ENCODE peak calls at places on chromosomes 3 and 15, in five cellular contexts. C, A, W, G and P are unnamed samples.
A peak's percentile ranks its signal among the peaks of the same experiment; 100 is the strongest.

GRCh38 chr3:129118745-129119144 is 2.9 kb downstream of the RAB43 start:
- DNase-seq in A (no peak), C (no peak), G (no peak), W (no peak), P (no peak)

GRCh38 chr3:71536376-71536965 is 47.1 kb downstream of the FOXP1 start:
- DNase-seq in A (no peak), C (no peak), W (no peak), G (no peak), P (no peak)

GRCh38 chr3:112813723-112814171 is 32.9 kb downstream of the CD200R1L start:
- DNase-seq in A (no peak), C (no peak), G (no peak), W (no peak), P (no peak)

GRCh38 chr15:51888593-51889195 is 59.2 kb downstream of the TMOD3 start:
- DNase-seq in W (no peak), G (no peak), C (no peak), A (no peak), P (no peak)

GRCh38 chr3:46090161-46090591 is 62.9 kb upstream of the XCR1 start:
- DNase-seq in W (no peak), A (no peak), G (no peak), C (no peak), P (no peak)

GRCh38 chr15:59290311-59291213 is 82.1 kb downstream of the MYO1E start:
- DNase-seq in W (no peak), A (no peak), C (no peak), G (no peak), P (no peak)

GRCh38 chr15:99429681-99430081 is 136.1 kb upstream of the MEF2A start:
- DNase-seq in C (peak; percentile 2), A (peak; percentile 6), W (no peak), G (no peak), P (no peak)

GRCh38 chr15:43531018-43531667 is 13.7 kb downstream of the MAP1A start:
- DNase-seq in W (no peak), G (no peak), A (no peak), C (no peak), P (no peak)

GRCh38 chr3:194300936-194301335 is 50.2 kb downstream of the CPN2 start:
- DNase-seq in C (no peak), A (no peak), W (no peak), G (no peak), P (no peak)

GRCh38 chr15:41773729-41774061 is 589 bp upstream of the MAPKBP1 start:
- DNase-seq in W (no peak), A (no peak), G (no peak), C (no peak), P (no peak)

GRCh38 chr3:167728176-167728575 is 6.5 kb downstream of the PDCD10 start:
- DNase-seq in G (no peak), A (no peak), W (no peak), C (no peak), P (peak; percentile 42)

GRCh38 chr3:57017481-57017880 is 43.0 kb upstream of the SPATA12 start:
- DNase-seq in G (peak; percentile 24), C (no peak), A (no peak), W (no peak), P (no peak)

GRCh38 chr15:24916305-24917009 is 38.3 kb upstream of the SNRPN start:
- DNase-seq in G (no peak), A (no peak), W (no peak), C (no peak), P (no peak)

GRCh38 chr3:8737823-8738222 is 4.2 kb downstream of the CAV3 start:
- DNase-seq in A (no peak), G (no peak), W (no peak), C (no peak), P (no peak)

GRCh38 chr3:127585163-127585812 is 5.2 kb downstream of the TPRA1 start:
- DNase-seq in C (no peak), W (no peak), A (no peak), G (no peak), P (no peak)

GRCh38 chr3:11005686-11006256 is 13.2 kb downstream of the SLC6A1 start:
- DNase-seq in G (no peak), A (no peak), W (no peak), C (no peak), P (no peak)

GRCh38 chr15:70512772-70513362 is 250.5 kb downstream of the UACA start:
- DNase-seq in W (no peak), G (peak; percentile 47), C (no peak), A (no peak), P (no peak)

GRCh38 chr3:181383201-181383600 is 328.5 kb upstream of the SOX2 start:
- DNase-seq in C (no peak), A (no peak), G (no peak), W (no peak), P (no peak)

GRCh38 chr3:62178739-62179600 is 194.4 kb downstream of the FEZF2 start:
- DNase-seq in C (no peak), G (no peak), W (no peak), A (no peak), P (no peak)

GRCh38 chr3:19272296-19272695 is 124.0 kb downstream of the KCNH8 start:
- DNase-seq in G (no peak), W (no peak), A (no peak), C (no peak), P (no peak)

GRCh38 chr3:56468184-56469106 is at the start of gene ERC2:
- DNase-seq in C (peak; percentile 47), A (peak; percentile 14), G (peak; percentile 34), W (peak; percentile 54), P (no peak)

GRCh38 chr3:99551520-99551919 is 86.9 kb upstream of the COL8A1 start:
- DNase-seq in W (no peak), C (no peak), G (peak; percentile 15), A (no peak), P (no peak)

GRCh38 chr15:43896543-43896942 is 69.7 kb downstream of the WDR76 start:
- DNase-seq in A (no peak), G (no peak), C (no peak), W (no peak), P (no peak)

GRCh38 chr15:78540955-78541743 is 905 bp downstream of the PSMA4 start:
- DNase-seq in W (no peak), A (no peak), G (no peak), C (no peak), P (no peak)

GRCh38 chr3:69266585-69266984 is 119.3 kb downstream of the FRMD4B start:
- DNase-seq in G (no peak), W (no peak), A (no peak), C (no peak), P (no peak)

GRCh38 chr15:70521576-70522322 is 241.6 kb downstream of the UACA start:
- DNase-seq in G (no peak), C (no peak), A (no peak), W (no peak), P (no peak)

GRCh38 chr3:12947504-12948369 is 106.4 kb upstream of the RPL32 start:
- DNase-seq in W (no peak), G (peak; percentile 15), A (peak; percentile 62), C (peak; percentile 77), P (peak; percentile 29)

GRCh38 chr3:143822374-143822773 is 25.9 kb downstream of the SLC9A9 start:
- DNase-seq in G (no peak), C (no peak), A (no peak), W (no peak), P (no peak)

GRCh38 chr3:123028233-123028828 is 768 bp upstream of the SEMA5B start:
- DNase-seq in W (peak; percentile 11), A (peak; percentile 57), G (peak; percentile 13), C (peak; percentile 27), P (peak; percentile 52)

GRCh38 chr3:13251166-13251892 is 168.8 kb downstream of the NUP210 start:
- DNase-seq in C (no peak), A (no peak), G (peak; percentile 74), W (no peak), P (no peak)

GRCh38 chr15:66131831-66132230 is 121.7 kb downstream of the MEGF11 start:
- DNase-seq in C (no peak), W (no peak), G (no peak), A (no peak), P (no peak)

GRCh38 chr3:53513556-53514190 is 19.3 kb downstream of the CACNA1D start:
- DNase-seq in W (no peak), A (no peak), G (peak; percentile 25), C (no peak), P (no peak)

GRCh38 chr3:147049901-147050300 is 356.4 kb downstream of the ZIC4 start:
- DNase-seq in G (no peak), A (no peak), W (no peak), C (no peak), P (no peak)

GRCh38 chr15:92653366-92653765 is 2.2 kb downstream of the FAM174B start:
- DNase-seq in G (no peak), C (no peak), A (no peak), W (no peak), P (no peak)
- H3K27ac ChIP-seq in G (no peak overlapping the region), C (no peak overlapping the region), A (no peak overlapping the region), W (peak overlapping the region; percentile 82), P (no peak overlapping the region)

GRCh38 chr15:40338921-40339620 is 1.7 kb downstream of the CCDC9B start:
- DNase-seq in C (no peak), W (peak; percentile 77), G (peak; percentile 85), A (peak; percentile 56), P (peak; percentile 74)
- H3K4me3 ChIP-seq in C (peak overlapping the region; percentile 26), W (peak overlapping the region; percentile 35), G (no peak overlapping the region), A (peak overlapping the region; percentile 41), P (peak overlapping the region; percentile 70)

GRCh38 chr3:43894176-43895049 is 203.7 kb downstream of the ABHD5 start:
- DNase-seq in W (peak; percentile 13), A (peak; percentile 34), G (no peak), C (peak; percentile 76), P (peak; percentile 61)
- TF ChIP-seq CTCF in W (no peak), A (no peak), G (no peak), C (no peak), P (no peak)

GRCh38 chr15:61459785-61460707 is 230.9 kb upstream of the RORA start:
- DNase-seq in G (peak; percentile 4), A (no peak), W (no peak), C (no peak), P (no peak)

DNA sequence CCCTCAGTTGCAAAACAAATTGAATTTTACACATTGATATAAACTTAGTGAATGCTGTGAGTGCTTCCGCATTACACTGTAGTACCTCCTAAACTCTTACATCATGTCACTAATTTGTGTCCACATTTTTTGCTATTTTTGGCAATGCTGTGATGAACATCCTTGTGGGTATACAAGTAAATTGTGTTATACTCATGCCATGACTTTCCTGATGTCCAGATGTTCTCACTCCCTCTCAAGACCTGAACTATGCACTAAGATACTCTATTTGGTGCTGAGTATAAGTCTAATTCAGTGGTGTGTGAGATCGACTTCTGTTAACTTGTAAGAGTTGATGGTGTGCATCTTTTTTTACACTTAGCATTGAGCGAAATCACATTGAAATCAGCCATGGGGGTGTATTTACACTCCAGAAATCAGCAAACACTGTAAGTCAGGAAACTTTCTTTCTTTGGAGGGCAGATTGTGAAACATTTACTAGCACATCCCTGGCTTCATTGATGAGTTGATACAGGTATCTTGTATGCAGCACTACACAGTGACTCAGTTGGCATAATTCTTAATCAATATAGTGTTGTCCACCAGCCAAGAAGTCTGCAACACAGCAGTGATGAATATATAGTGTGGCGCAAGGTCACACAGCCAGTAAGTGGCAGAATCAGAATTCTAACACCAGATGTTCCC is 228.1 kb upstream of the RORA start:
- DNase-seq in C (no peak), W (no peak), G (no peak), A (no peak), P (no peak)
- H3K27ac ChIP-seq in C (no peak overlapping the region), W (no peak overlapping the region), G (no peak overlapping the region), A (no peak overlapping the region), P (no peak overlapping the region)